ENCODE peak calls at places on chromosomes 3 and 15, in ten cellular contexts. Y is stomach, M is HepG2, N is SK-N-SH, H is suprapubic skin, S is tibial nerve, R is sigmoid colon, W is A549, I is K562, U is GM12878. G is an unnamed sample.

GRCh38 chr3:30964612-30965011 is 70.2 kb upstream of the GADL1 start:
- DNase-seq in Y (no peak), M (no peak), N (no peak), H (no peak), S (no peak), R (no peak), W (no peak), I (no peak), U (peak; percentile 30), G (peak; percentile 39)

GRCh38 chr3:124566701-124567100 is 163.6 kb upstream of the UMPS start:
- DNase-seq in Y (no peak), M (no peak), N (no peak), H (no peak), S (no peak), R (no peak), W (no peak), I (no peak), U (no peak), G (no peak)

GRCh38 chr3:138361561-138361971 is 13.2 kb downstream of the MRAS start:
- DNase-seq in Y (no peak), M (no peak), N (no peak), H (no peak), S (no peak), R (peak; percentile 42), W (no peak), I (no peak), U (no peak), G (no peak)

GRCh38 chr3:116038968-116039950 is 406.0 kb downstream of the LSAMP start:
- DNase-seq in Y (no peak), M (no peak), N (no peak), H (no peak), S (no peak), R (no peak), W (no peak), I (peak; percentile 81), U (no peak), G (no peak)

GRCh38 chr15:80031841-80032240 is 27.6 kb upstream of the ZFAND6 start:
- DNase-seq in Y (no peak), M (no peak), N (no peak), H (peak; percentile 28), S (no peak), R (no peak), W (no peak), I (no peak), U (no peak), G (no peak)

GRCh38 chr3:178078933-178079332 is 457.3 kb upstream of the KCNMB2 start:
- DNase-seq in Y (no peak), M (no peak), N (no peak), H (no peak), S (no peak), R (no peak), W (no peak), I (no peak), U (no peak), G (no peak)

GRCh38 chr15:28960979-28961378 is 75.2 kb downstream of the APBA2 start:
- DNase-seq in Y (no peak), M (no peak), N (no peak), H (no peak), S (no peak), R (no peak), W (peak; percentile 89), I (peak; percentile 33), U (no peak), G (peak; percentile 62)

GRCh38 chr3:45134758-45135521 is 11.2 kb downstream of the CDCP1 start:
- DNase-seq in Y (no peak), M (no peak), N (no peak), H (no peak), S (no peak), R (no peak), W (no peak), I (no peak), U (no peak), G (no peak)

GRCh38 chr3:195033531-195034091 is 237.3 kb downstream of the XXYLT1 start:
- DNase-seq in Y (peak; percentile 80), M (peak; percentile 53), N (no peak), H (no peak), S (no peak), R (no peak), W (no peak), I (no peak), U (no peak), G (no peak)

GRCh38 chr15:99902248-99902647 is 169.0 kb upstream of the LYSMD4 start:
- DNase-seq in Y (no peak), M (no peak), N (no peak), H (no peak), S (no peak), R (no peak), W (no peak), I (no peak), U (no peak), G (no peak)

GRCh38 chr3:119944091-119944490 is 150.2 kb downstream of the GSK3B start:
- DNase-seq in Y (no peak), M (no peak), N (no peak), H (no peak), S (no peak), R (no peak), W (no peak), I (no peak), U (peak; percentile 19), G (no peak)

GRCh38 chr3:7144696-7145308 is 283.9 kb downstream of the GRM7 start:
- DNase-seq in Y (no peak), M (peak; percentile 1), N (peak; percentile 3), H (no peak), S (no peak), R (no peak), W (peak; percentile 42), I (peak; percentile 6), U (no peak), G (no peak)

GRCh38 chr3:8560608-8561007 is 59.0 kb downstream of the LMCD1 start:
- DNase-seq in Y (no peak), M (no peak), N (no peak), H (no peak), S (no peak), R (peak; percentile 14), W (no peak), I (peak; percentile 38), U (no peak), G (no peak)

GRCh38 chr15:40831861-40832260 is 3.4 kb upstream of the PPP1R14D start:
- DNase-seq in Y (no peak), M (no peak), N (no peak), H (no peak), S (no peak), R (no peak), W (no peak), I (no peak), U (no peak), G (no peak)
- TF ChIP-seq EP300 in Y (no peak), M (no peak), N (no peak), H (no peak), S (no peak), R (no peak), W (no peak), I (no peak), U (no peak), G (no peak)

DNA sequence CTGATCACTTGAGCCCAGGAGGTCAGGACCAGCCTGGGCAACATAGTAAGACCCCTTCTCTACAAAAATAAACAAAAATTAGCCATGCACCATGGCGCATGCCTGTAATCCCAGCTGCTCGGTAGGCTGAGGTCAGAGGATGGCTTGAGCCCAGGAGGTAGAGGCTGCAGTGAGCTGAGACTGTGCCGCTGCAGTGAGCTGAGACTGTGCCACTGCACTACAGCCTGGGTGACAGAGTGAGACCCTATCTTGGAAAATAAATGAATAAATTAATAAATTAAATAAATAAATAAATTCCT is 10.8 kb downstream of the SHISA5 start:
- DNase-seq in Y (no peak), M (no peak), N (no peak), H (no peak), S (no peak), R (no peak), W (no peak), I (no peak), U (no peak), G (no peak)
- H3K27ac ChIP-seq in Y (peak overlapping the region; percentile 24), M (no peak overlapping the region), N (no peak overlapping the region), H (peak overlapping the region; percentile 68), S (no peak overlapping the region), R (no peak overlapping the region), W (no peak overlapping the region), I (no peak overlapping the region), U (no peak overlapping the region), G (no peak overlapping the region)

GRCh38 chr15:55993111-55993803 is at the start of gene NEDD4:
- DNase-seq in Y (peak; percentile 79), M (peak; percentile 76), N (peak; percentile 92), H (peak; percentile 90), S (peak; percentile 70), R (peak; percentile 93), W (peak; percentile 88), I (peak; percentile 93), U (peak; percentile 23), G (peak; percentile 94)
- TF ChIP-seq CTCF in Y (peak; percentile 22), M (peak; percentile 79), N (peak; percentile 53), H (no peak), S (peak; percentile 49), R (peak; percentile 42), W (peak; percentile 59), I (peak; percentile 63), U (peak; percentile 48), G (peak; percentile 44)

GRCh38 chr3:50533346-50533745 is 29.9 kb upstream of the CACNA2D2 start:
- DNase-seq in Y (no peak), M (no peak), N (no peak), H (no peak), S (no peak), R (no peak), W (no peak), I (no peak), U (no peak), G (no peak)

GRCh38 chr3:50536471-50537180 is 30.9 kb downstream of the C3orf18 start:
- DNase-seq in Y (no peak), M (no peak), N (no peak), H (no peak), S (no peak), R (no peak), W (no peak), I (no peak), U (no peak), G (no peak)

GRCh38 chr3:50532062-50532705 is 28.8 kb upstream of the CACNA2D2 start:
- DNase-seq in Y (no peak), M (no peak), N (no peak), H (no peak), S (no peak), R (no peak), W (no peak), I (no peak), U (no peak), G (no peak)

GRCh38 chr3:50537421-50538129 is 30.0 kb downstream of the C3orf18 start:
- DNase-seq in Y (no peak), M (no peak), N (no peak), H (no peak), S (no peak), R (no peak), W (no peak), I (peak; percentile 67), U (no peak), G (no peak)

DNA sequence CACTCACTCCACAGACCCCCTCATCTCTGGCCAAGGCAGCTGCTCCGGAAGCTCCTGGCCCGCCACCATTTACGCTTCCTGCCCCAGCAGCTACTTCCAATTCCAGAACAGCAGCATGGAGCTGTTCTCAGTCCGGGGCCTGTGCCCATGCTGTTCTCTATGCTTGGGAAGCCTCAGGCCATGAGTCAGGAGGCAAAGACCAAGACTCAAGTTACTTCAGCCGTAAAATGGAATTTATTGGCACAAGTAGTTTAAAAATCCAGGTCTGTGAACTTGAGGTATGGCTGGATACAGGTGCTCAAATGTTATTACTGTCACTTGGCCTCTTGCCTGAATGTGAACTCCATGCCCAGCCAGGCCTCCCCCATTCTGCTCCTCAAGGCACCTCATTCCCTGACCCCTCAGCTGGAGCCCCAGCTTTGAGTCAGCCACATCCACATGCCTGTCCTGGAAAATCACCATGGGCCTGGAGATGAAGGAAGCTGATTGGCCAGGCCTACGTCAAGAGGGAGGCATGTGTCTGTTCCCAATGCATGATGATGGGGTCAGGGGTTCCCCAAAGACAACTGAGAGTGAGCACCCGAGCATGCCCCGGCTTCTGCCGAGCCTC is 31.4 kb upstream of the CACNA2D2 start:
- DNase-seq in Y (no peak), M (no peak), N (no peak), H (no peak), S (no peak), R (no peak), W (no peak), I (no peak), U (no peak), G (no peak)
- TF ChIP-seq EP300 in Y (no peak), M (no peak), N (no peak), H (no peak), S (no peak), R (no peak), W (no peak), I (no peak), U (no peak), G (no peak)